ENCODE peak calls at places on chromosomes 2 and 18, in nine cellular contexts. One of them, this sample, is unnamed.

GRCh38 chr18:50814387-50814786 is 5.4 kb downstream of the MRO start:
- DNase-seq in endothelial cell: no peak
- DNase-seq in fibroblast of mammary gland: no peak
- DNase-seq in adrenal gland: no peak
- DNase-seq in PC-9: no peak
- DNase-seq in neural crest cell: no peak
- DNase-seq in left ventricle myocardium inferior: no peak
- DNase-seq in Peyer's patch: no peak
- DNase-seq in uterus: no peak
- DNase-seq in this sample: no peak

GRCh38 chr18:67612281-67612680 is 95.8 kb upstream of the DSEL start:
- DNase-seq in Peyer's patch: no peak
- DNase-seq in endothelial cell: no peak
- DNase-seq in neural crest cell: no peak
- DNase-seq in PC-9: no peak
- DNase-seq in fibroblast of mammary gland: no peak
- DNase-seq in left ventricle myocardium inferior: no peak
- DNase-seq in uterus: no peak
- DNase-seq in adrenal gland: no peak
- DNase-seq in this sample: no peak

GRCh38 chr2:47198985-47199451 is 43.9 kb upstream of the STPG4 start:
- DNase-seq in endothelial cell: no peak
- DNase-seq in fibroblast of mammary gland: peak
- DNase-seq in neural crest cell: no peak
- DNase-seq in Peyer's patch: no peak
- DNase-seq in left ventricle myocardium inferior: no peak
- DNase-seq in adrenal gland: no peak
- DNase-seq in uterus: no peak
- DNase-seq in PC-9: peak
- DNase-seq in this sample: no peak

GRCh38 chr2:26245810-26246209 is 1.1 kb downstream of the HADHB start:
- DNase-seq in endothelial cell: no peak
- DNase-seq in uterus: no peak
- DNase-seq in fibroblast of mammary gland: peak
- DNase-seq in adrenal gland: no peak
- DNase-seq in neural crest cell: no peak
- DNase-seq in PC-9: no peak
- DNase-seq in Peyer's patch: no peak
- DNase-seq in left ventricle myocardium inferior: no peak
- DNase-seq in this sample: no peak

GRCh38 chr18:31356025-31356424 is 20.6 kb upstream of the DSG4 start:
- DNase-seq in Peyer's patch: no peak
- DNase-seq in PC-9: no peak
- DNase-seq in adrenal gland: no peak
- DNase-seq in left ventricle myocardium inferior: no peak
- DNase-seq in uterus: no peak
- DNase-seq in fibroblast of mammary gland: no peak
- DNase-seq in neural crest cell: no peak
- DNase-seq in endothelial cell: no peak
- DNase-seq in this sample: no peak

GRCh38 chr2:183579686-183580085 is 455.4 kb downstream of the NUP35 start:
- DNase-seq in Peyer's patch: no peak
- DNase-seq in PC-9: no peak
- DNase-seq in uterus: no peak
- DNase-seq in endothelial cell: no peak
- DNase-seq in left ventricle myocardium inferior: no peak
- DNase-seq in neural crest cell: no peak
- DNase-seq in adrenal gland: no peak
- DNase-seq in fibroblast of mammary gland: no peak
- DNase-seq in this sample: no peak

GRCh38 chr2:192194065-192194865 is 468 bp downstream of the TMEFF2 start:
- DNase-seq in neural crest cell: no peak
- DNase-seq in fibroblast of mammary gland: peak
- DNase-seq in Peyer's patch: peak
- DNase-seq in endothelial cell: peak
- DNase-seq in PC-9: no peak
- DNase-seq in left ventricle myocardium inferior: peak
- DNase-seq in adrenal gland: no peak
- DNase-seq in uterus: peak
- DNase-seq in this sample: peak

GRCh38 chr2:21228041-21228895 is 104.5 kb downstream of the TDRD15 start:
- DNase-seq in adrenal gland: no peak
- DNase-seq in uterus: no peak
- DNase-seq in Peyer's patch: peak
- DNase-seq in left ventricle myocardium inferior: no peak
- DNase-seq in fibroblast of mammary gland: no peak
- DNase-seq in PC-9: no peak
- DNase-seq in endothelial cell: peak
- DNase-seq in neural crest cell: no peak
- DNase-seq in this sample: no peak

GRCh38 chr18:69981948-69982347 is 34.3 kb upstream of the CD226 start:
- DNase-seq in neural crest cell: no peak
- DNase-seq in adrenal gland: no peak
- DNase-seq in PC-9: no peak
- DNase-seq in Peyer's patch: no peak
- DNase-seq in fibroblast of mammary gland: no peak
- DNase-seq in uterus: no peak
- DNase-seq in endothelial cell: no peak
- DNase-seq in left ventricle myocardium inferior: no peak
- DNase-seq in this sample: no peak

GRCh38 chr2:67465623-67466022 is 68.5 kb downstream of the ETAA1 start:
- DNase-seq in left ventricle myocardium inferior: no peak
- DNase-seq in adrenal gland: no peak
- DNase-seq in endothelial cell: no peak
- DNase-seq in neural crest cell: no peak
- DNase-seq in uterus: no peak
- DNase-seq in PC-9: no peak
- DNase-seq in fibroblast of mammary gland: no peak
- DNase-seq in Peyer's patch: no peak
- DNase-seq in this sample: no peak

GRCh38 chr2:54457326-54458023 is 1.3 kb downstream of the SPTBN1 start:
- DNase-seq in endothelial cell: peak
- DNase-seq in left ventricle myocardium inferior: peak
- DNase-seq in Peyer's patch: peak
- DNase-seq in neural crest cell: peak
- DNase-seq in adrenal gland: peak
- DNase-seq in fibroblast of mammary gland: peak
- DNase-seq in uterus: peak
- DNase-seq in PC-9: no peak
- DNase-seq in this sample: no peak

GRCh38 chr2:20504174-20504573 is 57.3 kb downstream of the RHOB start:
- DNase-seq in neural crest cell: no peak
- DNase-seq in Peyer's patch: no peak
- DNase-seq in left ventricle myocardium inferior: no peak
- DNase-seq in PC-9: peak
- DNase-seq in uterus: no peak
- DNase-seq in fibroblast of mammary gland: no peak
- DNase-seq in endothelial cell: no peak
- DNase-seq in adrenal gland: no peak
- DNase-seq in this sample: no peak

GRCh38 chr2:219578811-219579210 is 6.7 kb downstream of the INHA start:
- DNase-seq in PC-9: peak
- DNase-seq in endothelial cell: no peak
- DNase-seq in adrenal gland: no peak
- DNase-seq in neural crest cell: no peak
- DNase-seq in left ventricle myocardium inferior: no peak
- DNase-seq in fibroblast of mammary gland: peak
- DNase-seq in uterus: no peak
- DNase-seq in Peyer's patch: no peak
- DNase-seq in this sample: no peak

GRCh38 chr2:112160591-112161250 is 22.5 kb downstream of the FBLN7 start:
- DNase-seq in Peyer's patch: no peak
- DNase-seq in endothelial cell: no peak
- DNase-seq in neural crest cell: no peak
- DNase-seq in fibroblast of mammary gland: no peak
- DNase-seq in left ventricle myocardium inferior: no peak
- DNase-seq in uterus: no peak
- DNase-seq in PC-9: no peak
- DNase-seq in adrenal gland: no peak
- DNase-seq in this sample: no peak

DNA sequence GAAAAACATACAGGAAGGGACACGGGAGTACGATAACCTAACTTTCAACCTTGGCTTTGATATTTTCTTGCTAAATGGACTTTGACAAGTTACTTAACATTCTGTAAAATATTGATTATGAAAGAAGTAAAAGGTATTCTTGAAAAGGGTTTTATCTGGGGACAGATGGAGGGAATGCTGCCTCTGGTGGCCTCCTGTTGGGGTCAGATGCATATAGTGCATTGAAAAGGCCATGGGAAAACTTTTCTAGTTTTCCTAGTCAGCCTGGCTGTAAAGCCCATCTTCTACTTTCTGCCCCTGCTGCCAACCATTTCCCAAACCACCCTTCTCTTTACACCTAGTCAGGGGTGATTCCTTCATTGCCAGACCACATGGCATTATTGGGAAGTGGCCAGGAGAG is 22.2 kb upstream of the MSTN start:
- DNase-seq in uterus: no peak
- DNase-seq in Peyer's patch: no peak
- DNase-seq in PC-9: no peak
- DNase-seq in neural crest cell: no peak
- DNase-seq in adrenal gland: no peak
- DNase-seq in left ventricle myocardium inferior: no peak
- DNase-seq in endothelial cell: no peak
- DNase-seq in fibroblast of mammary gland: no peak
- DNase-seq in this sample: no peak
- TF ChIP-seq CTCF in uterus: no peak
- TF ChIP-seq CTCF in Peyer's patch: no peak
- TF ChIP-seq CTCF in PC-9: no peak
- TF ChIP-seq CTCF in neural crest cell: peak
- TF ChIP-seq CTCF in adrenal gland: no peak
- TF ChIP-seq CTCF in left ventricle myocardium inferior: no peak
- TF ChIP-seq CTCF in endothelial cell: no peak
- TF ChIP-seq CTCF in fibroblast of mammary gland: no peak
- TF ChIP-seq CTCF in this sample: no peak

DNA sequence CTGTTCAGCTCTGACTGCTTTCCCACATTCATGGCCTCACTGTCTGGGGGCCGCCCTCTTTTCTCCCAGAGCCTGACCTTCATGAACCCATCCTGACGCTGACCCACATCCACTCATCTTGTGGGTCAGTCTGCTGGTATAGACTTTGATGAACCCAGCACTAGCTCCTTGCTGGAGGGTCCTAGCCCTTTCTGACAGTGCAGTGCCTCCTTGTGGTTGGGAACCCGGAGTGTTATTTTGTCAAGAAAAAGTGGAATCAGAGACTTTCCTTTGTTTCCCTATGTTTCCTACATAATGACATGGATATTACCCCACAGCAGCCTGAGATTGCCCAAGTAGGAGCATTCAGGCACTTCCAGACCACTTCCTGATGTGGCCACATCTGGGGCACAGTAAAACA is 19.3 kb upstream of the OSR1 start:
- DNase-seq in adrenal gland: no peak
- DNase-seq in uterus: no peak
- DNase-seq in left ventricle myocardium inferior: no peak
- DNase-seq in endothelial cell: no peak
- DNase-seq in PC-9: no peak
- DNase-seq in Peyer's patch: no peak
- DNase-seq in neural crest cell: no peak
- DNase-seq in fibroblast of mammary gland: no peak
- DNase-seq in this sample: no peak
- TF ChIP-seq CTCF in adrenal gland: no peak
- TF ChIP-seq CTCF in uterus: no peak
- TF ChIP-seq CTCF in left ventricle myocardium inferior: no peak
- TF ChIP-seq CTCF in endothelial cell: no peak
- TF ChIP-seq CTCF in PC-9: no peak
- TF ChIP-seq CTCF in Peyer's patch: no peak
- TF ChIP-seq CTCF in neural crest cell: no peak
- TF ChIP-seq CTCF in fibroblast of mammary gland: peak
- TF ChIP-seq CTCF in this sample: no peak

GRCh38 chr2:140861666-140862065 is 1269.2 kb downstream of the LRP1B start:
- DNase-seq in adrenal gland: no peak
- DNase-seq in fibroblast of mammary gland: no peak
- DNase-seq in endothelial cell: no peak
- DNase-seq in PC-9: no peak
- DNase-seq in neural crest cell: no peak
- DNase-seq in Peyer's patch: no peak
- DNase-seq in uterus: no peak
- DNase-seq in left ventricle myocardium inferior: no peak
- DNase-seq in this sample: no peak

GRCh38 chr2:140869107-140869506 is 1261.7 kb downstream of the LRP1B start:
- DNase-seq in endothelial cell: no peak
- DNase-seq in uterus: no peak
- DNase-seq in fibroblast of mammary gland: no peak
- DNase-seq in Peyer's patch: no peak
- DNase-seq in left ventricle myocardium inferior: no peak
- DNase-seq in PC-9: no peak
- DNase-seq in neural crest cell: no peak
- DNase-seq in adrenal gland: no peak
- DNase-seq in this sample: no peak

GRCh38 chr2:140865851-140866250 is 1265.0 kb downstream of the LRP1B start:
- DNase-seq in endothelial cell: no peak
- DNase-seq in uterus: no peak
- DNase-seq in Peyer's patch: no peak
- DNase-seq in PC-9: no peak
- DNase-seq in neural crest cell: no peak
- DNase-seq in left ventricle myocardium inferior: no peak
- DNase-seq in fibroblast of mammary gland: no peak
- DNase-seq in adrenal gland: no peak
- DNase-seq in this sample: no peak

DNA sequence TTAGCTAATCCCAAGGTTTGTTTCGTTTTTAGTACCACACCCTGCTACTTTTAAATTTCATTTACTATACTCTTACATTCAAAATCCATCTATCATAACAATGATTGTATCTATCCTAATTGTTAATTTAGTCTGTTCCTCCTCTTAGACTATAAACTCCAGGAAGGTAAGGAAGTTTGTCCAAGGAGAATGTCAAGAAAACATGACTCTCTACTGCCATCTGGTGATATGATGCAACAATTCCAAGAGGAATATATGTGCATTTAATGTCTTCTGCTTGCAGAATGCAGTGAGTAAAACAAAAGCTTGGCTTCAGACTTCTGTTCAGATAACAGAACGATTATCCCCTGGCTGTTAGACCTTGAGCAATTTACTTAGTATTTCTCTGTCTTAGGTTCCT is 1267.1 kb downstream of the LRP1B start:
- DNase-seq in endothelial cell: peak
- DNase-seq in PC-9: no peak
- DNase-seq in fibroblast of mammary gland: peak
- DNase-seq in neural crest cell: no peak
- DNase-seq in Peyer's patch: no peak
- DNase-seq in uterus: no peak
- DNase-seq in left ventricle myocardium inferior: no peak
- DNase-seq in adrenal gland: no peak
- DNase-seq in this sample: no peak
- TF ChIP-seq CTCF in endothelial cell: peak
- TF ChIP-seq CTCF in PC-9: peak
- TF ChIP-seq CTCF in fibroblast of mammary gland: peak
- TF ChIP-seq CTCF in neural crest cell: peak
- TF ChIP-seq CTCF in Peyer's patch: peak
- TF ChIP-seq CTCF in uterus: peak
- TF ChIP-seq CTCF in left ventricle myocardium inferior: peak
- TF ChIP-seq CTCF in adrenal gland: peak
- TF ChIP-seq CTCF in this sample: peak

DNA sequence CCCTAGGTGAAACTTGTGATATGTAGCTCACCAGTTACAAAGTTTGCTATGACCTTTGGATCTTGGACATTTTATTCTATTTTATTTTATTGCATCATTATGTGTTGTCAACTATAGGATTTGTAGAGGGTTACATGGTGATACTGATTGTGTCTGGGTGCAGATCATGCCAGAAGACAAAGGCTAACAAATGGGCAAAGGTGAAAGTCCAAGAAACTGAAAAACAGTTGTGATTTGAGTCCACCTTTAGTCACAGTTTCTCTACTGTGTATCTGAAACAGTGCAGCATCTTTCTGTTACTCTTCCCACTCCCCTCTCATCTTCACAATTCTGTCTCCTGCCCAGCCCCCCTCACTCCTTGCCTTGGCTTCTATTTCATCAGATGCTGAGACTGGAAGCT is 111.9 kb upstream of the LYPD6 start:
- DNase-seq in uterus: no peak
- DNase-seq in endothelial cell: no peak
- DNase-seq in left ventricle myocardium inferior: no peak
- DNase-seq in PC-9: no peak
- DNase-seq in adrenal gland: no peak
- DNase-seq in fibroblast of mammary gland: no peak
- DNase-seq in neural crest cell: no peak
- DNase-seq in Peyer's patch: no peak
- DNase-seq in this sample: no peak
- TF ChIP-seq CTCF in uterus: no peak
- TF ChIP-seq CTCF in endothelial cell: no peak
- TF ChIP-seq CTCF in left ventricle myocardium inferior: no peak
- TF ChIP-seq CTCF in PC-9: no peak
- TF ChIP-seq CTCF in adrenal gland: no peak
- TF ChIP-seq CTCF in fibroblast of mammary gland: no peak
- TF ChIP-seq CTCF in neural crest cell: no peak
- TF ChIP-seq CTCF in Peyer's patch: no peak
- TF ChIP-seq CTCF in this sample: no peak